ENCODE peak calls at places on chromosomes 11 and 22, in seven cellular contexts. Y is mammary epithelial cell; H is caudate nucleus; C is RWPE1; U is thoracic aorta; B is naive thymus-derived CD4-positive, alpha-beta T cell; S is A549. A is an unnamed sample.

GRCh38 chr22:17035246-17035645 is 27.2 kb upstream of the GAB4 start:
- DNase-seq in Y (peak), H (no peak), C (no peak), U (no peak), B (no peak), S (no peak), A (no peak)

GRCh38 chr22:49636214-49636613 is 191.5 kb downstream of the BRD1 start:
- DNase-seq in Y (no peak), H (no peak), C (no peak), U (no peak), B (no peak), S (no peak), A (no peak)

GRCh38 chr11:121095561-121095960 is 5.5 kb upstream of the TECTA start:
- DNase-seq in Y (peak), H (no peak), C (no peak), U (no peak), B (no peak), S (no peak), A (no peak)

GRCh38 chr22:27129266-27129665 is 471.9 kb downstream of the MIAT start:
- DNase-seq in Y (peak), H (no peak), C (no peak), U (no peak), B (no peak), S (peak), A (no peak)

GRCh38 chr22:39308614-39309363 is 10.6 kb downstream of the RPL3 start:
- DNase-seq in Y (peak), H (no peak), C (peak), U (no peak), B (no peak), S (peak), A (no peak)

GRCh38 chr22:29298641-29299040 is 7.8 kb upstream of the GAS2L1 start:
- DNase-seq in Y (no peak), H (no peak), C (no peak), U (no peak), B (no peak), S (no peak), A (no peak)

GRCh38 chr11:32390712-32391111 is 44.6 kb downstream of the WT1 start:
- DNase-seq in Y (no peak), H (no peak), C (no peak), U (no peak), B (no peak), S (no peak), A (no peak)

GRCh38 chr11:57294225-57295131 is 30.3 kb downstream of the TNKS1BP1 start:
- DNase-seq in Y (peak), H (no peak), C (peak), U (no peak), B (no peak), S (no peak), A (no peak)

GRCh38 chr22:47059701-47060161 is 297.3 kb downstream of the TBC1D22A start:
- DNase-seq in Y (peak), H (no peak), C (no peak), U (no peak), B (no peak), S (no peak), A (no peak)

GRCh38 chr22:25148149-25148691 is 51.4 kb upstream of the CRYBB3 start:
- DNase-seq in Y (no peak), H (no peak), C (no peak), U (no peak), B (no peak), S (no peak), A (no peak)

GRCh38 chr22:25146311-25146710 is 53.3 kb upstream of the CRYBB3 start:
- DNase-seq in Y (no peak), H (no peak), C (no peak), U (no peak), B (no peak), S (no peak), A (no peak)

GRCh38 chr22:25149014-25149413 is 50.6 kb upstream of the CRYBB3 start:
- DNase-seq in Y (no peak), H (no peak), C (no peak), U (no peak), B (no peak), S (no peak), A (no peak)

GRCh38 chr22:25144522-25144921 is 55.1 kb upstream of the CRYBB3 start:
- DNase-seq in Y (no peak), H (no peak), C (no peak), U (no peak), B (no peak), S (no peak), A (no peak)

GRCh38 chr22:25146906-25147754 is 52.5 kb upstream of the CRYBB3 start:
- DNase-seq in Y (no peak), H (no peak), C (no peak), U (no peak), B (no peak), S (no peak), A (no peak)
- H3K27ac ChIP-seq in Y (no peak), H (no peak), C (peak), U (peak), B (no peak), S (no peak), A (no peak)

GRCh38 chr22:35894937-35895708 is 133.5 kb downstream of the RBFOX2 start:
- DNase-seq in Y (peak), H (no peak), C (peak), U (peak), B (no peak), S (peak), A (no peak)

GRCh38 chr22:35891442-35891841 is 137.2 kb downstream of the RBFOX2 start:
- DNase-seq in Y (no peak), H (no peak), C (no peak), U (no peak), B (no peak), S (no peak), A (no peak)

GRCh38 chr22:35894464-35894878 is 134.2 kb downstream of the RBFOX2 start:
- DNase-seq in Y (peak), H (no peak), C (no peak), U (peak), B (no peak), S (no peak), A (no peak)

GRCh38 chr22:35892192-35892591 is 136.4 kb downstream of the RBFOX2 start:
- DNase-seq in Y (peak), H (peak), C (no peak), U (no peak), B (no peak), S (no peak), A (no peak)

GRCh38 chr22:35893698-35894097 is 134.9 kb downstream of the RBFOX2 start:
- DNase-seq in Y (no peak), H (no peak), C (no peak), U (no peak), B (no peak), S (no peak), A (no peak)
- H3K27ac ChIP-seq in Y (peak), H (no peak), C (no peak), U (peak), B (no peak), S (no peak), A (no peak)

GRCh38 chr11:126545057-126545555 is 189.6 kb downstream of the ST3GAL4 start:
- DNase-seq in Y (no peak), H (no peak), C (no peak), U (no peak), B (no peak), S (no peak), A (no peak)
- H3K27ac ChIP-seq in Y (no peak), H (no peak), C (no peak), U (no peak), B (no peak), S (no peak), A (no peak)

DNA sequence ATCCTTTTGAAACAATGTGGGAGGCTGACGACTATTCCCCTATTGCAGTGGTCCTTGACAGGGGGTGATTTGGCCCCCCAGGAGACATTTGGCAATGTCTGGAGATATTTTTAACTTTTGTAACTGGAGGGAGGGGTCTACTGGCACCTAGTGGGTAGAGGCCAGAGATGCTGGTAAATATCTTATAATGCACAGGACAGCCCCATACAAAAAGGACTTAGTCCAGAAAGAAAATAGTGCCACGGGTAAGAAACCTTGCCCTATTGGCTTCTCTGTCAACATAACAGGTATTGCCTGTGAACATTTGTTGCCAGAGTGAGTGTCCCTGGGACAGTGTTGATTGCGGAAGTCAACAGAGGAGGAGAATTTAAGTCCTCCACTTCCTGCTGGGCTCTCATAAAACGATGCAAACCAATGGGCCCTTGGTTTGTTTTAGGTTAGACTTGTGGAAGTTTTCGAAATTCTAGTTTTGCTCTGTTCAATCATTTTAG is 101.6 kb downstream of the MAML2 start:
- DNase-seq in Y (no peak), H (no peak), C (no peak), U (no peak), B (no peak), S (peak), A (no peak)
- H3K27ac ChIP-seq in Y (no peak), H (peak), C (no peak), U (peak), B (no peak), S (peak), A (no peak)

GRCh38 chr11:2108675-2109481 is 30.3 kb downstream of the IGF2 start:
- DNase-seq in Y (no peak), H (no peak), C (no peak), U (no peak), B (no peak), S (no peak), A (no peak)
- H3K27ac ChIP-seq in Y (no peak), H (no peak), C (no peak), U (no peak), B (no peak), S (no peak), A (no peak)

GRCh38 chr11:63635762-63636465 is 21.7 kb upstream of the PLAAT3 start:
- DNase-seq in Y (peak), H (peak), C (peak), U (no peak), B (peak), S (peak), A (peak)
- H3K27ac ChIP-seq in Y (no peak), H (peak), C (peak), U (no peak), B (no peak), S (no peak), A (peak)

DNA sequence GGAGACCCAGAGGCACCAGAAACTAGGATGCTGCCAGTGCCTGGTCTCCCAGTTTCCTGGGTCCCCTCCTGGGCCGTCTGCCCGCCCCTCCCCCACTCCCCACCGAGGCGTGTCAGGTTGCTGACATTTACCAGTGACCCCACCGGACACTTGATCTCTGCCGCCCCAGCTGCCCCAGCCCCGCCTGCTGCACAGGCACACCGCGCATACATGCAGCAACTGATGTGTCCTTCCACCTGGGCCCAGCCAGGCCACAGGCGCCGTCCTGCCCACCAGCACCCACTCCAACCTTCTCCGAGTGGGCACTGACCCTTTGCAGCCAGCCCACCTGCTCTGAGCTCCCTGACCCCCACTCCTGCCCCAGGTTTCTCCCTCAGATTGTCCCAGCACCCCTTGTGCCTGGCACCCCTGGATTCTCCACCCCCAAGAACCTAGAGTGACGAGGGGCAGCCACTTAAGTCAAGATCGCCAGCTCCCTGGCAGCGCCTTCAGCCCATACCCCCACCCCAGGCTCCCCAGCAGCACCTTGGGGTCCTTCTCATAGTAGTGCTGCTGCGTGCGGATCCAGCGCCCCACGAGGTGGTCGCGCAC is 548 bp downstream of the PYGM start:
- DNase-seq in Y (no peak), H (no peak), C (no peak), U (no peak), B (no peak), S (no peak), A (no peak)
- H3K27ac ChIP-seq in Y (no peak), H (peak), C (peak), U (peak), B (peak), S (no peak), A (peak)

A was measured in substantia nigra.